ENCODE peak calls at places on chromosome 1, in five cellular contexts. B is HCT116, L is ovary, Z is stomach, P is neural progenitor cell. X is an unnamed sample.
A peak's percentile ranks its signal among the peaks of the same experiment; 100 is the strongest.

GRCh38 chr1:14571810-14572767 is 26.4 kb upstream of the KAZN start:
- DNase-seq in B (no peak), L (no peak), Z (no peak), P (peak; percentile 74), X (no peak)

GRCh38 chr1:150562384-150563339 is 13.5 kb downstream of the ADAMTSL4 start:
- DNase-seq in B (no peak), L (peak; percentile 44), Z (peak; percentile 51), P (peak; percentile 73), X (peak; percentile 37)

GRCh38 chr1:164452549-164452948 is 106.4 kb upstream of the PBX1 start:
- DNase-seq in B (no peak), L (no peak), Z (no peak), P (no peak), X (no peak)

GRCh38 chr1:47627016-47627415 is 189.2 kb downstream of the FOXD2 start:
- DNase-seq in B (no peak), L (no peak), Z (peak; percentile 9), P (peak; percentile 20), X (no peak)

GRCh38 chr1:193438771-193439170 is 252.4 kb upstream of the B3GALT2 start:
- DNase-seq in B (no peak), L (no peak), Z (no peak), P (no peak), X (no peak)

GRCh38 chr1:231357831-231358354 is 19.8 kb downstream of the SPRTN start:
- DNase-seq in B (peak; percentile 48), L (no peak), Z (peak; percentile 33), P (peak; percentile 73), X (peak; percentile 57)

GRCh38 chr1:73824065-73824464 is 373.9 kb downstream of the LRRIQ3 start:
- DNase-seq in B (no peak), L (no peak), Z (no peak), P (no peak), X (no peak)

GRCh38 chr1:204479387-204480136 is 15.0 kb downstream of the PIK3C2B start:
- DNase-seq in B (peak; percentile 41), L (no peak), Z (peak; percentile 70), P (no peak), X (no peak)

GRCh38 chr1:162633327-162633762 is 1.1 kb downstream of the DDR2 start:
- DNase-seq in B (no peak), L (no peak), Z (no peak), P (no peak), X (peak; percentile 61)

GRCh38 chr1:209641216-209642181 is 10.7 kb downstream of the LAMB3 start:
- DNase-seq in B (no peak), L (peak; percentile 78), Z (no peak), P (no peak), X (peak; percentile 80)

GRCh38 chr1:237999426-238000052 is 108.8 kb upstream of the ZP4 start:
- DNase-seq in B (no peak), L (no peak), Z (no peak), P (no peak), X (no peak)

GRCh38 chr1:209202826-209203439 is 380.6 kb upstream of the CAMK1G start:
- DNase-seq in B (peak; percentile 46), L (no peak), Z (no peak), P (peak; percentile 66), X (peak; percentile 34)

GRCh38 chr1:230857822-230858221 is 10.5 kb downstream of the C1orf198 start:
- DNase-seq in B (no peak), L (no peak), Z (no peak), P (no peak), X (no peak)

GRCh38 chr1:208270679-208271111 is 26.5 kb upstream of the PLXNA2 start:
- DNase-seq in B (no peak), L (no peak), Z (no peak), P (peak; percentile 60), X (no peak)

GRCh38 chr1:183490932-183491331 is 18.6 kb downstream of the SMG7 start:
- DNase-seq in B (no peak), L (no peak), Z (no peak), P (no peak), X (no peak)

GRCh38 chr1:30977105-30977504 is 68.5 kb upstream of the SDC3 start:
- DNase-seq in B (no peak), L (no peak), Z (no peak), P (no peak), X (no peak)

GRCh38 chr1:101996830-101997485 is at the start of gene OLFM3:
- DNase-seq in B (no peak), L (peak; percentile 17), Z (no peak), P (peak; percentile 94), X (peak; percentile 15)

GRCh38 chr1:223140551-223140950 is 2.5 kb downstream of the TLR5 start:
- DNase-seq in B (no peak), L (no peak), Z (no peak), P (no peak), X (no peak)

GRCh38 chr1:169576241-169576933 is 9.9 kb downstream of the F5 start:
- DNase-seq in B (no peak), L (no peak), Z (no peak), P (no peak), X (no peak)

GRCh38 chr1:218886472-218886871 is 287.2 kb upstream of the LYPLAL1 start:
- DNase-seq in B (no peak), L (peak; percentile 56), Z (no peak), P (no peak), X (no peak)

GRCh38 chr1:194069831-194070218 is 883.4 kb upstream of the B3GALT2 start:
- DNase-seq in B (no peak), L (no peak), Z (no peak), P (no peak), X (no peak)

DNA sequence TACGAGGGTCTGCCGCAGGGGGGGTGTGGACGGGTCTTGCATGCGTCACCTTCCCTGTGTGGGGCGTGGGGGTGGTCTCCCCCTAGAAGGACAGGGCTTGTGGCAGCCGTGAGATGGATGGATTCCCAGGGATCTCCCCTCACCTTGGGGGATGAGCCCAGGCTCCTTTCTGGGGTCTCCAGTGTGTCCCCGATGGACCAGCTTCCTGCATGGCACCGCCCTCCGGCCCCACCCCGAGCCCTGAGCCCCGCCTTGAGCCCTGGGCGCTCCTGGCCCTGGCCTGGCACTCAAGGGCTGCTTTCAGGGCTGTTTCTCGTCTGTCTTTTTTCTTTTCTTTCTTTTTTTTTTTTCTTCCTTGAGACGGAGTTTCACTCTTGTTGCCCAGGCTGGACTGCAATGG is 59.5 kb downstream of the SKI start:
- DNase-seq in B (no peak), L (no peak), Z (no peak), P (no peak), X (no peak)
- TF ChIP-seq CTCF in B (no peak), L (no peak), Z (no peak), P (no peak), X (no peak)

DNA sequence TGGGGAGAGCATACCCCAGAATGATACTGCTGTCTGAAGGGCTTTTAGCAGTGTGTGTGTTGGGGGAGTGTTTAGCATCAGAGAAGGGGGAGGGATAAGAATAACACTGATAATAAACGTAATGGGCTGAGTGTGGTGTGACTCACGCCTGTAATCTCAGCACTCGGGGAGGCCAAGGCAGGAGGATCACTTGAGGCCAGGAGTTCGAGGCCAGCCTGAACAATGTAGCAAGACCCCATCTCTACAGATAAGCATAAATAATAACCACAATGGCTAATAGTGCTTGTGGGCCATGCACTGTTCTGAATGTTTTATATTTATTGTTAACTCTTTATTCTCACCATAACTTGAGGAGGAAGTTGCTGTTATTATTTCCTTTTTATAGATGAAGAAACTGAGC is 2.6 kb upstream of the LEFTY2 start:
- DNase-seq in B (no peak), L (no peak), Z (no peak), P (no peak), X (no peak)
- H3K27ac ChIP-seq in B (no peak overlapping the region), L (no peak overlapping the region), Z (no peak overlapping the region), P (no peak overlapping the region), X (no peak overlapping the region)

DNA sequence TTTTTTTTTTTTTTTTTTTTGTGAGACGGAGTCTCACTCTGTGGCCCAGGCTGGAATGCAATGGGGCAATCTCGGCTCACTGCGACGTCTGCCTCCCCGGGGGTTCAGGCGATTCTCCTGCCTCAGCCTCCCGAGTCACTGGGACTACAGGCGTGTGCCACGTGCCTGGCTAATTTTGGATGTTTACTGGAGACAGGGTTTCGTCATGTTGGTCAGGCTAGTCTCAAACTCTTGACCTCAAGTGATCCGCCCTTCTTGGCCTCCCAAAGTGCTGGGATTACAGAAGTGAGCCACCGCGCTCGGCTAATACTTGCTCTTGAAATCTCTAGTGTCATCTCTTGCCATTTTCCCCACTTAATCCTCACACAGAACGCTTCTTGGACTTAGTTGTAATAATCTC is 1.1 kb upstream of the SYCP1 start:
- DNase-seq in B (no peak), L (no peak), Z (no peak), P (no peak), X (no peak)
- H3K27me3 ChIP-seq in B (no peaks in the 10 kb centered on the region), L (no peaks in the 10 kb centered on the region), Z (no peaks in the 10 kb centered on the region), P (peaks cover 54% of the 10 kb centered on the region), X (peaks cover 24% of the 10 kb centered on the region)

GRCh38 chr1:66761273-66761672 is 9.0 kb downstream of the DYNLT5 start:
- DNase-seq in B (no peak), L (no peak), Z (no peak), P (no peak), X (no peak)
- TF ChIP-seq CTCF in B (no peak), L (no peak), Z (no peak), P (no peak), X (no peak)

DNA sequence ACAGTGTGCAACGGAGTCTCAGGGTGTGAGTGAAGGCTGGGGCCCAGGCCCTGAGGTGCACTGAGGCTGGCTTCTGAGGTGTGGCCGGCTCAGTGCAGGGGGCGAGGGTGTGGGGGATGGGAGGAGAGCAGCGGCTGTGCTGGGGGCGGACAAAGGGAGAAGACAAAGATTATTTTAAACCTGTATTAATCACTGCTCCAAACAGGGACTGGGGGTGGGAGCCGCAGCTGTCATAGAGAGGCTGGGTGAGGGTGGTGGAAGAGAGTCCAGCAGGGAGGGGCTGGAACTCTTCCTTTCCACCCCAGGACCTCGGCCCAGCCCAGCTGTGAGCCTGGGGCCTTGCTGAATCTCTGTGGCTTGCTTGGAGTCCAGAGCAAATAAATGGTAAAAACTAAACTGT is 106.9 kb downstream of the KCND3 start:
- DNase-seq in B (no peak), L (no peak), Z (no peak), P (no peak), X (no peak)
- H3K27ac ChIP-seq in B (no peak overlapping the region), L (no peak overlapping the region), Z (no peak overlapping the region), P (no peak overlapping the region), X (no peak overlapping the region)

DNA sequence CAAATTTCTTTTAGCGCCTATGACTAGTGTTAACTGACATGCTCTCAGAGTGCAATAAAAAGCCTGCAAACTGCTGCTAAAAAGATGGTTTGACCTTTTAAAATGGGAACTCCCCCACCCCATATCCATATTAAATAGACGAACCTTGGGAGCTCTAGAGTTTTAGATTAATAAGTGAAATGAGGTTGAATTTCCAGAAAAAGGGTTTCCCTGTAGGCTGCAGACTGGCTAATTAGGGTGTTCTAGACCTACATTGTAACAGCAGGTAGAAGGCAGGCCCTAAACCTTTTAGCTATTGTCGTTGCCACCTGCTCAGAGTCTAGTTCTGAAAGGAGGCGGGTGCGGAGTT is 2.2 kb downstream of the FAM78B start:
- DNase-seq in B (no peak), L (no peak), Z (no peak), P (no peak), X (no peak)
- H3K27me3 ChIP-seq in B (peaks cover 5% of the 10 kb centered on the region), L (no peaks in the 10 kb centered on the region), Z (no peaks in the 10 kb centered on the region), P (peaks cover 83% of the 10 kb centered on the region), X (no peaks in the 10 kb centered on the region)

X was measured in adrenal gland.